ENCODE peak calls at places on chromosomes 12 and 14, in four cellular contexts. M is prostate gland, R is ovary, H is HepG2. W is an unnamed sample.

GRCh38 chr12:117527480-117527857 is 166.0 kb upstream of the NOS1 start:
- DNase-seq in H (no peak), R (no peak), M (peak), W (no peak)

GRCh38 chr12:106583578-106584103 is 837 bp downstream of the RFX4 start:
- DNase-seq in R (no peak), H (no peak), M (no peak), W (no peak)

GRCh38 chr12:47156167-47156736 is 76.5 kb upstream of the AMIGO2 start:
- DNase-seq in R (peak), M (no peak), H (no peak), W (peak)

GRCh38 chr14:69001375-69001774 is 22.3 kb upstream of the ACTN1 start:
- DNase-seq in M (no peak), R (no peak), H (no peak), W (no peak)

GRCh38 chr12:93085383-93086287 is 156.5 kb upstream of the EEA1 start:
- DNase-seq in H (peak), R (no peak), M (peak), W (no peak)

GRCh38 chr14:57046175-57046574 is 222.5 kb downstream of the EXOC5 start:
- DNase-seq in H (no peak), R (no peak), M (no peak), W (no peak)

GRCh38 chr12:111414711-111415252 is 9.1 kb downstream of the SH2B3 start:
- DNase-seq in H (no peak), R (no peak), M (no peak), W (no peak)

GRCh38 chr14:99564256-99564902 is 39.6 kb downstream of the CCDC85C start:
- DNase-seq in R (peak), H (peak), M (peak), W (no peak)

GRCh38 chr12:102300824-102301461 is 103.3 kb upstream of the PMCH start:
- DNase-seq in H (peak), R (no peak), M (no peak), W (peak)

GRCh38 chr14:52020866-52021717 is 31.7 kb downstream of the RTRAF start:
- DNase-seq in H (no peak), R (no peak), M (no peak), W (peak)

GRCh38 chr12:48389409-48389808 is 38.7 kb upstream of the ZNF641 start:
- DNase-seq in H (no peak), M (no peak), R (no peak), W (no peak)

GRCh38 chr12:93827669-93828068 is 150.5 kb downstream of the CRADD start:
- DNase-seq in H (no peak), M (no peak), R (no peak), W (no peak)

GRCh38 chr14:101025131-101025530 is 121.6 kb upstream of the RTL1 start:
- DNase-seq in R (no peak), M (no peak), H (no peak), W (no peak)

GRCh38 chr12:56126732-56127239 is 1.3 kb upstream of the ESYT1 start:
- DNase-seq in R (no peak), M (no peak), H (no peak), W (peak)

GRCh38 chr12:56127485-56127887 is 581 bp upstream of the ESYT1 start:
- DNase-seq in M (no peak), R (no peak), H (no peak), W (no peak)

GRCh38 chr12:56128669-56129209 is 672 bp downstream of the ESYT1 start:
- DNase-seq in R (no peak), H (no peak), M (peak), W (peak)

GRCh38 chr12:56129210-56129691 is 1.2 kb downstream of the ESYT1 start:
- DNase-seq in R (peak), M (peak), H (no peak), W (peak)

DNA sequence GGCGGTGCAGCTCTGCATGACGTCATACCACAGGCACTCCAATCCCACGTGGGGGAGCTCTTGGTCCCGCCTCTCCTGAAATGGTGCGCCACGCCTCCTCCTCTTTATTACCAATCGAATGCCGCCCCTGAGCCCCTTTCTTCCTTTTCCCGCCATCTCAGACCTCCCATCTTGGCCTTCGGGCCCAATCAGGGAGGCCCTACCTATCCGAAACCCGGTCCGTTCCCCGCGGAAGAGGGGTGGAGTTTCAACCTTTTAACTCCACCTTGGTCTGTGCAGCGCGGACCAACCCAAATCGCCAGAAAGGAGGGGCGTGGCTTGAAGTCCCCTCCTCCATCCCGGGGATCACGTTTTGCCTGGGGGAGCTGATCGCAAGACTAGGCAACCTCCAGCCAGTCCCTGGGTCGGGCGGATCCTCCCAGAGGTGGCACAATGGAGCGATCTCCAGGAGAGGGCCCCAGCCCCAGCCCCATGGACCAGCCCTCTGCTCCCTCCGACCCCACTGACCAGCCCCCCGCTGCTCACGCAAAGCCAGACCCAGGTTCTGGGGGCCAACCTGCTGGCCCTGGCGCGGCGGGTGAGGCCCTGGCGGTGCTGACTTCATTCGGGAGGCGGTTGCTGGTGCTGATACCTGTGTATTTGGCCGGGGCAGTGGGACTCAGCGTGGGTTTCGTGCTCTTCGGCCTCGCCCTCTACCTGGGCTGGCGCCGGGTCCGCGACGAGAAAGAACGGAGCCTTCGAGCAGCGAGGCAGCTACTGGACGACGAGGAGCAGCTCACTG is at the start of gene ESYT1:
- DNase-seq in M (peak), R (peak), H (peak), W (peak)
- TF ChIP-seq POLR2A in M (peak), R (peak), H (peak), W (peak)

GRCh38 chr14:75279153-75279738 is 618 bp downstream of the FOS start:
- DNase-seq in R (peak), H (no peak), M (peak), W (peak)
- TF ChIP-seq POLR2A in R (peak), H (no peak), M (peak), W (peak)

GRCh38 chr12:11653215-11653753 is 3.8 kb downstream of the ETV6 start:
- DNase-seq in R (no peak), M (no peak), H (no peak), W (peak)
- TF ChIP-seq POLR2A in R (no peak), M (no peak), H (no peak), W (no peak)

DNA sequence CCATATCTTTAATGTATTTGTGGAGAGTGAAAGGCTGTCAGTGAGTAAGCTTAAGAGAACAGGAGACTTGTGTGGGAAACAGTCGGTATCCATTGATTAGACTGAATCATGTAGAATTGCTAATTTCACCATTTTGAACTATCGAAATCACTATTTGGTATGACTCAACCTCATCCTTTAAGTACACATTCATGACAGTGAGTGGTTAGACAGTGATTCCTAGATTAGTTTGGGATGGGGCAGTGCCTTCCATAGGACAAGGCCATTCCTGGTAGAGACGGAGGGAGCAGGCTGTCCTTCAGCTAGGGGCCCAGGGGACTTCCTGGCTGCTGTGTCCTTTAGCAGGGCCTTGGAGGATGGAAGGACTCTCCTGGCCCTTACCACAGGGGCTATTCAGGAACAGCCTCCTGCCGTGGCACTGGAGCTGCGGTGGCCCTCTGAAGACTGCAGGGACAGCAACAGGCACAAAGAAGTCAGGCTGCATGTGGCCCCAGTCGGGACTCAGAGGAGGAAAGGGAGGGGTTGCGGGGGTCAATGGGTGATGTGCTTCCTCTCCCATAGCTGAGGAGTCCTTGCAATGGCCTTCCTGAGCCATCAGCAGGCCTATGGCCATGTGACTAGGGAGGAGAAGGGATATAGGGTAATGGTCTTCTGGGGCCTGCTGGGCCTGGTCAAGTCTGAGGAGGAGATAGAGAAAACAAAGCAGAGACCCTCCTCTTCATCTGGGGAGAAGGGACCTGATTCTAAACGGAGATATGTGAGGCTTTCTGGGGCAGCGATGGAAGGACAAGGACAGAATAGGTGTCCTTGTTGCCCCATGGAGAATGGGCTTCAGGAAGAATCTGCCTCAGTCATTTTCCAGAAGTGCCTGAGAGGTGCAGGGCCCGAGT is 11.2 kb downstream of the SERPINA1 start:
- DNase-seq in R (no peak), H (peak), M (no peak), W (no peak)
- TF ChIP-seq POLR2A in R (no peak), H (no peak), M (no peak), W (no peak)

DNA sequence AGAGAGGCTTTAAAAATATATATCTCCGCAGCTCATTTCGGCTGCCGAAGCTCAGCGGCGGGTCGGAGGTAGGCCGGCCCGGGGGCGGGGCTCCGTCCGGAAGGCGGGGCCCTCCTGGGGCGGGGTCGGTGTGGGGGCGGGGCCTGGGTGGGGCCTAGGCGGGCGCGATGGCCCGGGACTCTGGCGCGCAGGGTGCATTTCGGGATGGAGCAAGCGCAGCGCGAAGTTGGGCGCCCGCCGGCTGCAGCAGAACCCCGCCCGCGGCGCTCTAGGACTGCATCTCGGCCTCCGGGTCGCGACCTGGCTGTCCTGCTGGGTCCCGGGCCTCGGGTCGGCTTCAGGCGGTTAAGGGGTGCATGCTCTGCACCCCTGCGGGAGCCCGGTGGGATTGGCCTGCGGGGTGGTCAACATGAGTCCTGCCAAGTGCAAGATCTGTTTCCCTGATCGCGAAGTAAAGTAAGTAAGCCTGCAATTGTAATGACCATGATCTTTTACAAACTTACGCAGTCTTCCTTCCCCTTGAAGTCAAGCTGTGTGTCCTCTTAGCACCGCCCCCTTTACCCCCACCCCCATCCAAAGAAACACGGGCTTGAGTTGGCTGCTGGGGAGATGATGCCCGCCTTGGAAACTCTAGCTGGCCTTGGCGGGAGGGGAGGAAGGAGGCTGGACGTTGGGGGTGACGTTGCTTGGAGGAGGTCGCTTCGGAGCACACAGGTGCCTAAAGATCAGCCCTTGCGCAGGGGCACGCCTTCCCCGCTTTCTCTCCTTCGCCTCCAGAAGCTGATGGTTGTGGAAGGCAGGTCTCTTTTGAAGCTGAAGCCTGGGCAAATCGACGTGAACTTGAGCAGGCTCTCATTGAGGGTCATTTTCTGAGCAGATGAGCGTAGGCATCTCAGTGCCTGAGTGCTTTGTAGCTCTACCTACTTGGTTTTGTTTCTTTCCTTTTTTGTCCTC is 38.4 kb downstream of the ACACB start:
- DNase-seq in R (peak), H (peak), M (peak), W (peak)
- TF ChIP-seq POLR2A in R (peak), H (no peak), M (peak), W (no peak)

DNA sequence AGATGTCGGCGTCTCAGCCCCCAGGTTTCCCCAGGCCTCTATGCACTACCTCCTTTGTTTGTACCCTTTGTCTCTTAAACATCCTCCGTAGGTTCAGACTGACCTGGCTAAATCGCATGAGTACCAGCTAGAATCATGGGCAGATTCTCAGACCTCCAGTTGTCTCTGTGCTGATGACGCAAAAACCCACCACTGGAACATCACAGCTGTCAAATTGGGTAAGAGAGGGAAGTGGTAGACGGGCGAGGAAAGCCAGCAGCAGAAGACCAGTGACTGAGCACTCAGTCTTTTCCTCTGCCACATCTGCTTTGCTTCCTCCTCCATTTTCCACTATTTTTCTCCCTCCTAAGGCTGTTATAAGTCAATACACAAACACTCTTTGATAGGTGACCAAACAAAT is 29.7 kb downstream of the A2ML1 start:
- DNase-seq in R (no peak), H (no peak), M (no peak), W (no peak)
- TF ChIP-seq POLR2A in R (no peak), H (no peak), M (no peak), W (no peak)

W was measured in erythroblast.